ENCODE peak calls at places on chromosome 13, in eight cellular contexts. X is heart left ventricle, H is adrenal gland, R is suprapubic skin, Z is Peyer's patch, V is tibial nerve, A is uterus, J is spleen. O is an unnamed sample.

GRCh38 chr13:106533101-106533939 is 2.1 kb downstream of the EFNB2 start:
- DNase-seq in X (peak), H (peak), R (peak), Z (peak), V (peak), A (peak), J (peak), O (peak)

GRCh38 chr13:73984949-73985691 is 149.1 kb downstream of the KLF12 start:
- DNase-seq in X (no peak), H (no peak), R (no peak), Z (no peak), V (no peak), A (no peak), J (no peak), O (no peak)

GRCh38 chr13:109408596-109409382 is 377.6 kb downstream of the IRS2 start:
- DNase-seq in X (no peak), H (no peak), R (no peak), Z (no peak), V (no peak), A (no peak), J (no peak), O (no peak)

GRCh38 chr13:77515785-77516184 is 19.7 kb upstream of the SCEL start:
- DNase-seq in X (no peak), H (no peak), R (no peak), Z (no peak), V (no peak), A (no peak), J (no peak), O (no peak)

GRCh38 chr13:61761690-61762089 is 346.0 kb upstream of the PCDH20 start:
- DNase-seq in X (no peak), H (no peak), R (no peak), Z (no peak), V (no peak), A (no peak), J (no peak), O (no peak)

GRCh38 chr13:104318121-104318520 is 1251.9 kb upstream of the SLC10A2 start:
- DNase-seq in X (no peak), H (no peak), R (no peak), Z (no peak), V (no peak), A (no peak), J (no peak), O (no peak)

GRCh38 chr13:50355797-50356196 is 340.6 kb downstream of the KCNRG start:
- DNase-seq in X (no peak), H (no peak), R (no peak), Z (no peak), V (no peak), A (no peak), J (no peak), O (no peak)

GRCh38 chr13:40640845-40641458 is 25.5 kb downstream of the FOXO1 start:
- DNase-seq in X (no peak), H (no peak), R (no peak), Z (no peak), V (no peak), A (no peak), J (no peak), O (no peak)

GRCh38 chr13:72726721-72727416 is 560 bp downstream of the MZT1 start:
- DNase-seq in X (peak), H (peak), R (peak), Z (peak), V (no peak), A (no peak), J (peak), O (peak)

GRCh38 chr13:29707876-29708543 is 112.5 kb upstream of the SLC7A1 start:
- DNase-seq in X (peak), H (peak), R (no peak), Z (no peak), V (no peak), A (no peak), J (no peak), O (no peak)

GRCh38 chr13:25819856-25820530 is 231.8 kb downstream of the SHISA2 start:
- DNase-seq in X (no peak), H (no peak), R (no peak), Z (no peak), V (no peak), A (no peak), J (no peak), O (peak)

GRCh38 chr13:93655132-93655531 is 428.5 kb downstream of the GPC6 start:
- DNase-seq in X (no peak), H (no peak), R (no peak), Z (no peak), V (no peak), A (no peak), J (no peak), O (no peak)

GRCh38 chr13:79648191-79648590 is 167.2 kb downstream of the NDFIP2 start:
- DNase-seq in X (no peak), H (no peak), R (no peak), Z (no peak), V (no peak), A (no peak), J (no peak), O (no peak)

GRCh38 chr13:50512602-50513527 is 330.6 kb downstream of the DLEU7 start:
- DNase-seq in X (peak), H (peak), R (peak), Z (no peak), V (peak), A (peak), J (peak), O (peak)

GRCh38 chr13:83183439-83184149 is 698.7 kb downstream of the SLITRK1 start:
- DNase-seq in X (no peak), H (no peak), R (no peak), Z (peak), V (no peak), A (no peak), J (no peak), O (no peak)

GRCh38 chr13:85108356-85108755 is 690.9 kb downstream of the SLITRK6 start:
- DNase-seq in X (no peak), H (no peak), R (no peak), Z (no peak), V (no peak), A (no peak), J (peak), O (no peak)

GRCh38 chr13:50916701-50917184 is 7.2 kb downstream of the RNASEH2B start:
- DNase-seq in X (peak), H (peak), R (no peak), Z (no peak), V (no peak), A (no peak), J (no peak), O (no peak)

GRCh38 chr13:93080587-93080986 is 146.0 kb upstream of the GPC6 start:
- DNase-seq in X (no peak), H (no peak), R (no peak), Z (no peak), V (no peak), A (no peak), J (no peak), O (no peak)

GRCh38 chr13:20136781-20137703 is 23.8 kb downstream of the GJA3 start:
- DNase-seq in X (no peak), H (peak), R (no peak), Z (peak), V (no peak), A (no peak), J (no peak), O (peak)

GRCh38 chr13:113588394-113589111 is 4.0 kb downstream of the TFDP1 start:
- DNase-seq in X (no peak), H (no peak), R (peak), Z (no peak), V (no peak), A (no peak), J (peak), O (no peak)
- TF ChIP-seq POLR2A in X (no peak), H (no peak), R (no peak), Z (no peak), V (no peak), A (no peak), J (no peak), O (no peak)

GRCh38 chr13:46202188-46202795 is 9.4 kb upstream of the LRRC63 start:
- DNase-seq in X (no peak), H (no peak), R (no peak), Z (no peak), V (no peak), A (no peak), J (no peak), O (no peak)
- H3K27ac ChIP-seq in X (peak), H (peak), R (no peak), Z (no peak), V (no peak), A (no peak), J (peak), O (no peak)

GRCh38 chr13:33871207-33872004 is 53.5 kb downstream of the RFC3 start:
- DNase-seq in X (no peak), H (peak), R (no peak), Z (no peak), V (no peak), A (no peak), J (no peak), O (no peak)
- TF ChIP-seq POLR2A in X (no peak), H (no peak), R (no peak), Z (no peak), V (no peak), A (no peak), J (no peak), O (no peak)

DNA sequence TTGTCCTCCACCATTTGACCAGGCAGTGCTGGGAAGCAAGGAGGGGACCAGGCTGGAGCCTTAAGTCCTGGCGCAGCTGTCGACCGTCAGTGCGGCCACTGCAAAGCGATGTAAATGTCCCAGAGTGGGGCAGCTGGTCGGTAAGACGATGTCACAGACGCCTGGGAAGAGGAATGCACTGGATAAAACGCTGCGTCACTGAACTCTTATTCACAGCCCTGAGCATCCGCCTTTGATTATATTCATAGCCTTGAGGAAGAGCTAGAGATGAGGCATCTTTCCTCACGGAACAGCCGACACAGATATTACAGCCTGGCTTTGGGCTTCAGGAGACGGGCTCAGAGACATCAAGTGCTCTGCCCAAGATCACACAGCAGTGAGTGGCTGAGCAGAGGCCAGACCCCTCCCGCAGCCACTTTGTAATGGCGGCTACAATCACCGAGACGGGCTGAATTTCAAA is 17.6 kb upstream of the TUBGCP3 start:
- DNase-seq in X (no peak), H (no peak), R (no peak), Z (no peak), V (no peak), A (no peak), J (peak), O (no peak)
- H3K27ac ChIP-seq in X (peak), H (no peak), R (no peak), Z (peak), V (no peak), A (peak), J (peak), O (no peak)

DNA sequence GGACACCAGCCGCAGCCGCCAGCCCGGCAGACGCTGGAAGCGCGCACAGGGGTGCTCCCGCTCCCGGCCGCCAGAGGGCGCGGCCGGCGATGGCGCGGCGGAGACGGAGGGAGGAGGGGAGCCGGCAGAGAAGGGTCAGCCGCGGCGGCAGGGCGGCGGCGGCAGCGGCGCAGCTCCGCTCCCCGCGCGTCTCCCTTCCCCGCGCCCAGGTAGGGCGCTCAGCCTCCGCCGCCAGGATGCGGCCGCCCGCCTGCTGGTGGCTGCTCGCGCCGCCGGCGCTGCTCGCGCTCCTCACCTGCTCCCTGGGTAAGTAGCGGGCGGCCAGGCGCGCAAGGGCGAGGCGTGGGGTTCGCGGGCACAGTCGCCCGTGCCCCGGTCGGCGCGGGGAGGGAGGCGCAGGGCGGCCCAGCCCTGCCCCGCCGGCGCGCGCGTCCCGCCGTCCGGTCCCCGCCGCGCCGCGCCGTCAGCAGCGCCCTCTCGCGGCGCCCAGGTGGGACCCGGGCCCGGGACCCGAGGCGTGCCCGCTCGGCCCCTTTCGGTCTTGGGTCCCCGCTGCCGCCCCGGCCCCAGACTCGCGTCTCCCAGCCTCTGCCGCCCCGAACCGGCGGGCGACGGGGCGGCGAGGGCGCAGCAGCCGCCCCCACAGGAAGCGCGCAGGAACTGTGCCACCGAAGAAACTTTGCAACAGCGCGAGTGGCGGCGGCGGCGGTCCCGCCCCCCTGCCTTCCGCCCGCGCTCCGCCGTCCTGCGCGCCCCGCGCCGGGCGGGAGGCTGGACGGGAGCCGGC is at the start of gene B3GLCT:
- DNase-seq in X (peak), H (peak), R (no peak), Z (peak), V (peak), A (peak), J (peak), O (peak)
- TF ChIP-seq POLR2A in X (no peak), H (no peak), R (peak), Z (peak), V (peak), A (peak), J (no peak), O (no peak)

GRCh38 chr13:98025480-98026025 is 72.1 kb downstream of the IPO5 start:
- DNase-seq in X (no peak), H (no peak), R (no peak), Z (no peak), V (no peak), A (no peak), J (no peak), O (no peak)

GRCh38 chr13:98032168-98032567 is 78.7 kb downstream of the IPO5 start:
- DNase-seq in X (no peak), H (no peak), R (no peak), Z (no peak), V (no peak), A (no peak), J (no peak), O (no peak)

GRCh38 chr13:98022210-98022609 is 68.7 kb downstream of the IPO5 start:
- DNase-seq in X (no peak), H (peak), R (no peak), Z (no peak), V (no peak), A (no peak), J (no peak), O (peak)

DNA sequence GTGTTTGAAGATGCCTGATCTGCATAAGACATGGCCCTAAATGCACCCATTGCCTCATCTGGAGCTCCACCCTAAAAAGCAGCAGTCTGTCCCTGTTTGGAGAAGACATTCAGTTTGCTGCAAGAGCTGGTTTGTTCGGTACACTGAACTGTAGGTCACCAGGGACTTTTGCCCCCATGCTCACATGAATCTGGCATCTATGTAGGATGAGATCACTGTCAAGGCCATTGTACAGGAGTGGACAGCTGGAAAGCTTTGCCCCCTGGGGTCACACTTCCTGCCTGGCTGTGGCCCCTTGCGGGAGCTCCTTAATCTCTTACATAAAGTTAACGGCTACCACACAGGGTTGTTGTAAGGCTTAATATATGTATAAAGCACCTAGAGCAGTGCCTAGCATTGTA is 73.0 kb downstream of the IPO5 start:
- DNase-seq in X (no peak), H (peak), R (no peak), Z (no peak), V (no peak), A (no peak), J (no peak), O (no peak)
- H3K27ac ChIP-seq in X (no peak), H (no peak), R (no peak), Z (no peak), V (no peak), A (no peak), J (no peak), O (no peak)

GRCh38 chr13:35468195-35468594 is 8.3 kb downstream of the MAB21L1 start:
- DNase-seq in X (no peak), H (no peak), R (no peak), Z (no peak), V (no peak), A (no peak), J (no peak), O (no peak)

GRCh38 chr13:35469781-35470380 is 6.6 kb downstream of the MAB21L1 start:
- DNase-seq in X (no peak), H (no peak), R (no peak), Z (no peak), V (no peak), A (no peak), J (no peak), O (no peak)

GRCh38 chr13:35471466-35472307 is 4.8 kb downstream of the MAB21L1 start:
- DNase-seq in X (no peak), H (no peak), R (no peak), Z (no peak), V (no peak), A (no peak), J (no peak), O (no peak)

GRCh38 chr13:35472308-35473008 is 4.0 kb downstream of the MAB21L1 start:
- DNase-seq in X (no peak), H (no peak), R (no peak), Z (no peak), V (no peak), A (no peak), J (no peak), O (no peak)

DNA sequence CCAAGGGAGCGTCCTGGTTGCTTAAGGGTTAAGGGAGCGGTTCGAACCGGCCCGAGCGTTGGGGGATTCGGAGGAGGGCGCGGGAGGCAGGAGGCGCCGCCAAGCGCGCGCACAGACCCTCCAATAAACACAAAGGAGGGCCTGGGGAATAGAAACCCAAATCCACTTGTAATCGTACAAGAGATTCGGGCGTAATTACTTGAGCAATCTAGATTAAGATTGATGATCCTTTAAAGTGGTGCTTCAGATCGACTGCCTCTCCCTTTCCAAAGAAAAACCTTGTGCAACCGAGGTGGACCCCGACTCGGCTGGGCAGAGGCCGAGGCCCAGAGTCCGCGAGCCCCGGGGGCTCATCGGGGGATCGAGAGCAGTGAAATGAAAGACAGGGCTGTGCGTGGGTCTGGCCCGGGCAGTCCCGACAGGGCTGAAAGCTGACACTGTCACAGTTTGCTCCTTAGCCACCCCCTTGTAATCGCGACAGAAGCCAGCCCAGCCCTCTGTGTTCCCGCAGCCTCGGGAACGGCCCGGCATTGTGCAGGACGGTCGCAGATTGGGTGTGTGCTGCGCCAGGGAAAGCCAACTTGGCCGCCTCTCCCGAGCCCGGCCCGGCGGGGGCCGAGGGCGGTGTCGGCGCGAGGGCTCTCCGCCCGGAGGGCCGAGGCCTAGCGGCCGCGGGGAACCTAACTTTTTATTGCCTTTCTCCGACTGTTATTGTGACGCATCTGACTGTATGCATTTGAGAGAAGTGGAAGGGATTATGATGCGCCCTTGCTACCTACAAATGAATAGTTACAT is 5.6 kb downstream of the MAB21L1 start:
- DNase-seq in X (peak), H (peak), R (peak), Z (peak), V (peak), A (no peak), J (peak), O (no peak)
- TF ChIP-seq POLR2A in X (no peak), H (no peak), R (no peak), Z (no peak), V (peak), A (no peak), J (no peak), O (no peak)

O was measured in thyroid gland.